ENCODE peak calls at places on chromosomes 6 and 20, in five cellular contexts. W is MCF 10A, Q is A549, D is NCI-H345, B is HEK293T. I is an unnamed sample.

GRCh38 chr6:159203304-159204005 is 34.3 kb downstream of the FNDC1 start:
- DNase-seq in W (peak), B (no peak), Q (no peak), D (no peak), I (no peak)

GRCh38 chr6:133610271-133610840 is 278.6 kb upstream of the TCF21 start:
- DNase-seq in D (no peak), W (peak), B (no peak), Q (peak), I (no peak)

GRCh38 chr6:133512410-133513016 is 271.4 kb downstream of the EYA4 start:
- DNase-seq in B (peak), D (no peak), W (peak), Q (peak), I (peak)

GRCh38 chr6:89120371-89120770 is 2.5 kb upstream of the SRSF12 start:
- DNase-seq in B (no peak), Q (peak), D (no peak), W (no peak), I (no peak)

GRCh38 chr20:34579191-34579661 is 20.7 kb downstream of the MAP1LC3A start:
- DNase-seq in W (peak), Q (peak), D (no peak), B (no peak), I (peak)

GRCh38 chr6:27871919-27872633 is 40.1 kb downstream of the OR2B2 start:
- DNase-seq in Q (peak), W (peak), B (no peak), D (peak), I (peak)

GRCh38 chr20:17617868-17618672 is 48.2 kb downstream of the DSTN start:
- DNase-seq in W (no peak), D (no peak), B (no peak), Q (no peak), I (peak)

GRCh38 chr6:150409576-150410066 is 40.8 kb downstream of the IYD start:
- DNase-seq in Q (no peak), B (no peak), W (peak), D (peak), I (no peak)

GRCh38 chr20:62815066-62815991 is 1.5 kb upstream of the COL9A3 start:
- DNase-seq in W (peak), D (no peak), Q (no peak), B (no peak), I (no peak)

GRCh38 chr6:36545767-36546663 is 1.3 kb downstream of the STK38 start:
- DNase-seq in Q (no peak), B (no peak), W (peak), D (no peak), I (peak)

GRCh38 chr6:35055906-35056305 is 85.2 kb downstream of the TCP11 start:
- DNase-seq in B (no peak), D (no peak), Q (no peak), W (no peak), I (no peak)